ENCODE peak calls at places on chromosome 1, in five cellular contexts. J is Right ventricle myocardium superior; L is amniotic stem cell; M is epithelial cell of proximal tubule; V is effector CD4-positive, alpha-beta T cell. C is an unnamed sample.

GRCh38 chr1:184614667-184615066 is 140.0 kb downstream of the EDEM3 start:
- DNase-seq in V (no peak), M (no peak), J (no peak), L (no peak), C (no peak)

GRCh38 chr1:8423702-8424538 is 106.0 kb downstream of the SLC45A1 start:
- DNase-seq in V (peak; percentile 44), J (peak; percentile 71), M (no peak), L (no peak), C (peak; percentile 60)

GRCh38 chr1:47709302-47710074 is 271.6 kb downstream of the FOXD2 start:
- DNase-seq in L (no peak), J (no peak), V (no peak), M (no peak), C (no peak)

GRCh38 chr1:27332536-27333281 is 9.1 kb upstream of the SYTL1 start:
- DNase-seq in M (no peak), V (peak; percentile 50), L (no peak), J (peak; percentile 71), C (peak; percentile 61)

GRCh38 chr1:15510611-15511405 is 13.2 kb downstream of the CASP9 start:
- DNase-seq in L (no peak), J (no peak), V (no peak), M (no peak), C (no peak)

GRCh38 chr1:204888294-204888693 is 17.6 kb downstream of the NFASC start:
- DNase-seq in M (no peak), J (no peak), V (no peak), L (no peak), C (no peak)

GRCh38 chr1:235873045-235873444 is 6.3 kb upstream of the LYST start:
- DNase-seq in M (no peak), L (no peak), J (no peak), V (no peak), C (no peak)

GRCh38 chr1:49307452-49307851 is 530.8 kb upstream of the BEND5 start:
- DNase-seq in V (no peak), J (no peak), L (no peak), M (no peak), C (no peak)

GRCh38 chr1:148362141-148362929 is 120.8 kb downstream of the PPIAL4G start:
- DNase-seq in L (no peak), V (no peak), M (no peak), J (no peak), C (no peak)